ENCODE peak calls at places on chromosomes 7 and 10, in four cellular contexts. One of them, this sample, is unnamed.

GRCh38 chr7:125316451-125316850 is 386.8 kb upstream of the POT1 start:
- DNase-seq in A549: no peak
- DNase-seq in H1: peak; percentile 68
- DNase-seq in K562: peak; percentile 37
- DNase-seq in this sample: peak; percentile 8

GRCh38 chr10:24259365-24260125 is 50.6 kb downstream of the KIAA1217 start:
- DNase-seq in A549: no peak
- DNase-seq in H1: no peak
- DNase-seq in K562: no peak
- DNase-seq in this sample: no peak

GRCh38 chr7:41943098-41943577 is 240.2 kb upstream of the INHBA start:
- DNase-seq in A549: peak; percentile 50
- DNase-seq in H1: no peak
- DNase-seq in K562: peak; percentile 65
- DNase-seq in this sample: peak; percentile 66

GRCh38 chr7:151395036-151395367 is 14.8 kb downstream of the WDR86 start:
- DNase-seq in A549: no peak
- DNase-seq in H1: no peak
- DNase-seq in K562: peak; percentile 81
- DNase-seq in this sample: no peak

GRCh38 chr7:121395494-121395960 is 581 bp downstream of the FAM3C start:
- DNase-seq in A549: peak; percentile 25
- DNase-seq in H1: no peak
- DNase-seq in K562: peak; percentile 67
- DNase-seq in this sample: peak; percentile 7

GRCh38 chr7:112185005-112185834 is 21.0 kb downstream of the DOCK4 start:
- DNase-seq in A549: no peak
- DNase-seq in H1: no peak
- DNase-seq in K562: no peak
- DNase-seq in this sample: no peak

GRCh38 chr7:98284335-98285036 is 3.0 kb downstream of the BRI3 start:
- DNase-seq in A549: no peak
- DNase-seq in H1: no peak
- DNase-seq in K562: no peak
- DNase-seq in this sample: peak; percentile 51

GRCh38 chr7:128353189-128353588 is 8.3 kb downstream of the PRRT4 start:
- DNase-seq in A549: no peak
- DNase-seq in H1: no peak
- DNase-seq in K562: peak; percentile 75
- DNase-seq in this sample: no peak

GRCh38 chr7:76397409-76398183 is 11.9 kb downstream of the SSC4D start:
- DNase-seq in A549: peak; percentile 84
- DNase-seq in H1: no peak
- DNase-seq in K562: peak; percentile 98
- DNase-seq in this sample: no peak

GRCh38 chr7:128389085-128389814 is 20.5 kb downstream of the IMPDH1 start:
- DNase-seq in A549: no peak
- DNase-seq in H1: no peak
- DNase-seq in K562: no peak
- DNase-seq in this sample: no peak

GRCh38 chr7:77444123-77444522 is 28.0 kb upstream of the GSAP start:
- DNase-seq in A549: no peak
- DNase-seq in H1: no peak
- DNase-seq in K562: no peak
- DNase-seq in this sample: no peak

GRCh38 chr7:42931834-42932651 is at the start of the genes MRPL32 and PSMA2:
- DNase-seq in A549: peak; percentile 99
- DNase-seq in H1: peak; percentile 88
- DNase-seq in K562: peak; percentile 97
- DNase-seq in this sample: peak; percentile 97

GRCh38 chr7:101608772-101609713 is 20.1 kb downstream of the MYL10 start:
- DNase-seq in A549: no peak
- DNase-seq in H1: no peak
- DNase-seq in K562: no peak
- DNase-seq in this sample: no peak

GRCh38 chr10:11760151-11760550 is 18.0 kb downstream of the ECHDC3 start:
- DNase-seq in A549: no peak
- DNase-seq in H1: no peak
- DNase-seq in K562: no peak
- DNase-seq in this sample: no peak

GRCh38 chr7:80950550-80950967 is 31.7 kb upstream of the SEMA3C start:
- DNase-seq in A549: no peak
- DNase-seq in H1: no peak
- DNase-seq in K562: no peak
- DNase-seq in this sample: no peak

GRCh38 chr7:150703209-150703608 is 13.2 kb upstream of the GIMAP1 start:
- DNase-seq in A549: no peak
- DNase-seq in H1: no peak
- DNase-seq in K562: no peak
- DNase-seq in this sample: no peak

GRCh38 chr10:97412891-97413304 is 11.8 kb upstream of the RRP12 start:
- DNase-seq in A549: no peak
- DNase-seq in H1: no peak
- DNase-seq in K562: no peak
- DNase-seq in this sample: peak; percentile 52

GRCh38 chr10:69769395-69769989 is 32.2 kb upstream of the COL13A1 start:
- DNase-seq in A549: peak; percentile 84
- DNase-seq in H1: peak; percentile 34
- DNase-seq in K562: no peak
- DNase-seq in this sample: no peak

GRCh38 chr10:64091889-64092288 is 570.7 kb downstream of the REEP3 start:
- DNase-seq in A549: no peak
- DNase-seq in H1: no peak
- DNase-seq in K562: peak; percentile 11
- DNase-seq in this sample: peak; percentile 5

GRCh38 chr10:94423627-94424026 is 21.3 kb downstream of the TBC1D12 start:
- DNase-seq in A549: no peak
- DNase-seq in H1: no peak
- DNase-seq in K562: no peak
- DNase-seq in this sample: no peak

GRCh38 chr7:92158660-92159575 is 20.0 kb downstream of the LRRD1 start:
- DNase-seq in A549: no peak
- DNase-seq in H1: no peak
- DNase-seq in K562: no peak
- DNase-seq in this sample: no peak

GRCh38 chr7:115559877-115560276 is 470.7 kb downstream of the TFEC start:
- DNase-seq in A549: no peak
- DNase-seq in H1: no peak
- DNase-seq in K562: no peak
- DNase-seq in this sample: no peak

GRCh38 chr10:49258351-49258683 is 40.7 kb upstream of the C10orf71 start:
- DNase-seq in A549: no peak
- DNase-seq in H1: no peak
- DNase-seq in K562: no peak
- DNase-seq in this sample: no peak

GRCh38 chr7:5228066-5228465 is 38.0 kb downstream of the WIPI2 start:
- DNase-seq in A549: no peak
- DNase-seq in H1: no peak
- DNase-seq in K562: no peak
- DNase-seq in this sample: no peak

GRCh38 chr7:149787428-149788299 is 14.3 kb upstream of the ZNF467 start:
- DNase-seq in A549: peak; percentile 64
- DNase-seq in H1: no peak
- DNase-seq in K562: peak; percentile 85
- DNase-seq in this sample: no peak

GRCh38 chr10:20817646-20818045 is 79.5 kb downstream of the NEBL start:
- DNase-seq in A549: no peak
- DNase-seq in H1: no peak
- DNase-seq in K562: no peak
- DNase-seq in this sample: no peak

GRCh38 chr7:39184387-39184786 is 206.7 kb downstream of the POU6F2 start:
- DNase-seq in A549: no peak
- DNase-seq in H1: no peak
- DNase-seq in K562: peak; percentile 4
- DNase-seq in this sample: no peak
- TF ChIP-seq USF2 in A549: no peak
- TF ChIP-seq USF2 in H1: no peak
- TF ChIP-seq USF2 in K562: no peak
- TF ChIP-seq USF2 in this sample: no peak

GRCh38 chr10:85891471-85891870 is 475.1 kb downstream of the GRID1 start:
- DNase-seq in A549: no peak
- DNase-seq in H1: no peak
- DNase-seq in K562: no peak
- DNase-seq in this sample: no peak
- H3K27ac ChIP-seq in A549: no peak overlapping the region
- H3K27ac ChIP-seq in H1: no peak overlapping the region
- H3K27ac ChIP-seq in K562: no peak overlapping the region
- H3K27ac ChIP-seq in this sample: no peak overlapping the region

GRCh38 chr10:121927361-121927840 is 430 bp downstream of the ATE1 start:
- DNase-seq in A549: peak; percentile 77
- DNase-seq in H1: no peak
- DNase-seq in K562: peak; percentile 55
- DNase-seq in this sample: peak; percentile 58
- TF ChIP-seq RNF2 in A549: no peak
- TF ChIP-seq RNF2 in H1: no peak
- TF ChIP-seq RNF2 in K562: no peak
- TF ChIP-seq RNF2 in this sample: no peak

GRCh38 chr10:132862485-132863420 is 76.8 kb upstream of the NKX6-2 start:
- DNase-seq in A549: no peak
- DNase-seq in H1: no peak
- DNase-seq in K562: no peak
- DNase-seq in this sample: no peak

GRCh38 chr10:132865851-132866600 is 76.3 kb downstream of the CFAP46 start:
- DNase-seq in A549: no peak
- DNase-seq in H1: no peak
- DNase-seq in K562: no peak
- DNase-seq in this sample: no peak

GRCh38 chr10:132867801-132868644 is 74.3 kb downstream of the CFAP46 start:
- DNase-seq in A549: no peak
- DNase-seq in H1: no peak
- DNase-seq in K562: no peak
- DNase-seq in this sample: no peak

GRCh38 chr10:132866601-132867381 is 75.6 kb downstream of the CFAP46 start:
- DNase-seq in A549: no peak
- DNase-seq in H1: no peak
- DNase-seq in K562: no peak
- DNase-seq in this sample: no peak

DNA sequence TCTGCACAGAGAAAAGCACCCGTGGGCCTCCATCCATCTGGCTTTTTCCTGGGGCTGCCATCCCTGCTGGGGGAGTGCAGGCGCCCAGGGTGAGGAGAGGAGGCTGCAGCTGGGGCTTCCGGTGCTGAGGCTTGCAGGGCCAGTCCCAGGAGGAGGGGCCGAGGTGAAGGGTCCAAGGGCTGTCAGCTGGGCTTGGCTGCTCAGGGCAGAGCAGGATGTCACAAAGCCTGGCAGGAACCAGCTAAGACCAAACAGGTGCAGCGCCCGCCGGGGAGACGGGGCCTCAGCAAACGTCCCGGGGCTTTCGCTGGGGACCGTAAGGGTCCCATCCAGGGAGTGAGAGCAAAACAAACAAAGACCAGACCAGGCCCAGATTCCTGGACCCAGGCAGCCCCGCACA is 77.1 kb downstream of the CFAP46 start:
- DNase-seq in A549: no peak
- DNase-seq in H1: no peak
- DNase-seq in K562: no peak
- DNase-seq in this sample: no peak
- TF ChIP-seq USF2 in A549: no peak
- TF ChIP-seq USF2 in H1: no peak
- TF ChIP-seq USF2 in K562: no peak
- TF ChIP-seq USF2 in this sample: no peak

DNA sequence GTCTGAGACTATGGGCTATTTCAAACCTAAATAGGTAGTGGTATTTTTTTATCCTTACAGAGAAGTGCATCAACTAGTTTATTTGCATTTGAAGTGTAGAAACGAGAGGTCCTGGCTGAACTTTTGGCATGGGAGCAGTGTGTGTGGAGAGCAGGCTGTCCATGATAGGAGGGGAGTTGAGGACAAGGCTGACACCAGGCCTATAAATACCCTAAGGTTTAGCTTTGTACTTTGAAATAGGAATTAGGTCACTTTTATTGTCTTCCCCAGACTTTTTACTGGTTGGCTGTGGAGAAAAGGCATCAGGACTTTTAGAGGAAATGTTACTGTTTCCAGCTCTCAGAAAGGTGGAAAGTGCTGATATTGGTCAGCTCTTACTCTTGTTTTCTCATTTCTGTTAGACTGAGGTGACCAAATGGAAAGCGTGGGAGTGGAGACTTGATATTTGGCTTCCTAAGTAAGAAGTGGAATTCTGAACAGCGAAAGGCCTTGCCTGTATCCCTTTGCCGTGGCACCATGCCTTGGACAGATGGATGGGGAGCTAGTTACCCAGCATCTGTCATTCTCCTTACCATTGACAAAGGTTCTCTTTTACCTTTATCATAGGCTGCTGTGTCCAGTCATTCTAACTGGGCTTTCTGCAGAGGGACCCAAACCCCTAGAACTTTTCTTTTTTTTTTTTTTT is 46.0 kb downstream of the GBF1 start:
- DNase-seq in A549: no peak
- DNase-seq in H1: no peak
- DNase-seq in K562: no peak
- DNase-seq in this sample: no peak
- H3K27ac ChIP-seq in A549: no peak overlapping the region
- H3K27ac ChIP-seq in H1: no peak overlapping the region
- H3K27ac ChIP-seq in K562: no peak overlapping the region
- H3K27ac ChIP-seq in this sample: no peak overlapping the region

DNA sequence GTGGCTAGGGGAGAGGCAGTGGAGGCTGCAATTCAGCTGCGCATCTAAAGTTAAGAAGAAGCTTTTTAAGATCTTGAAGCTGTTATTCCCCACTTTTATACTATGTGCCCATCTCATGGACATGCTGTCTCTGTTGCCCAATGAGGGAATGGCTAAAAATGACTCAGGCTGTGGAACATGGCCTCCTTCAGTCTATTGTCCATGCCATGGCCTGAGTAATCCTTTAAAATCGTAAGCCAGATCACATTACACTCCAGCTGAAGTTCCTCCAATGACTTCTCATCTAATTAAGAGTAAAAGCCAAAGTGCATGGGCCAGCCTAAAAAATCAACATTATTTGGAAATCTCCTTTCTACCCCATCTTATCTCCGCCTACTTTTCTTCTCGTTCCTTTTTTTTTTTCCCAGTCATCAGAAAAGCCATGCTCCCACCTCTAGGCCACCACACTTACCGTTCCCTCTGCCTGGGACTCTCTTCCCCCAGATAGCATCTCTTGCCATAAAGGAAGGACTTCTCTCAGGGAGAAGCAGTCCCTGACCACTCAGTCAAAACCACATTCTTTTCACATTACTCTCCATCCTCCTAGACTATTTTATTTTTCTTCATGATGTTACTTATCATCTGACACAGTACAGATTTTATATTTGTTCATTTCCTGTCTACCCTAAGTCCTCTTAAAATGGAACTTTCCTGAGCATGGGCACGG is 337.4 kb downstream of the PRPF18 start:
- DNase-seq in A549: no peak
- DNase-seq in H1: no peak
- DNase-seq in K562: no peak
- DNase-seq in this sample: no peak
- TF ChIP-seq RNF2 in A549: no peak
- TF ChIP-seq RNF2 in H1: no peak
- TF ChIP-seq RNF2 in K562: no peak
- TF ChIP-seq RNF2 in this sample: no peak

This sample was measured in HepG2.